ENCODE peak calls at places on chromosomes 4 and X, in eight cellular contexts. O is nephron progenitor cell; Y is CD4-positive, alpha-beta T cell; M is fibroblast of lung; V is cardiac fibroblast; F is foreskin fibroblast; S is GM20000; P is BJ. D is an unnamed sample.
A peak's percentile ranks its signal among the peaks of the same experiment; 100 is the strongest.

GRCh38 chrX:130039847-130040246 is 57.4 kb downstream of the BCORL1 start:
- DNase-seq in S (no peak), P (no peak), M (peak; percentile 14), Y (no peak), V (no peak), F (no peak), O (no peak), D (no peak)

GRCh38 chr4:106314960-106315359 is 1.0 kb downstream of the TBCK start:
- DNase-seq in V (no peak), O (no peak), F (no peak), P (no peak), Y (no peak), S (no peak), M (no peak), D (no peak)

GRCh38 chr4:82989567-82990429 is 20.8 kb downstream of the LIN54 start:
- DNase-seq in S (peak; percentile 53), Y (no peak), F (no peak), V (no peak), P (no peak), M (peak; percentile 32), O (no peak), D (no peak)

GRCh38 chr4:7815562-7815961 is 124.1 kb downstream of the AFAP1 start:
- DNase-seq in O (no peak), M (peak; percentile 93), V (peak; percentile 72), S (no peak), Y (no peak), P (no peak), F (peak; percentile 83), D (no peak)

GRCh38 chrX:128781506-128781905 is 729.3 kb upstream of the ACTRT1 start:
- DNase-seq in S (no peak), F (no peak), Y (no peak), M (no peak), O (peak; percentile 22), P (no peak), V (no peak), D (peak; percentile 81)

GRCh38 chr4:88017516-88018302 is 10.3 kb downstream of the PKD2 start:
- DNase-seq in M (peak; percentile 98), O (no peak), F (peak; percentile 88), Y (no peak), P (peak; percentile 88), V (peak; percentile 97), S (no peak), D (no peak)

GRCh38 chrX:9995855-9996339 is 28.7 kb downstream of the CLDN34 start:
- DNase-seq in O (peak; percentile 79), P (no peak), Y (peak; percentile 81), M (peak; percentile 81), V (peak; percentile 90), F (peak; percentile 56), S (peak; percentile 74), D (peak; percentile 83)

GRCh38 chrX:47743504-47743903 is 84.5 kb upstream of the UXT start:
- DNase-seq in Y (no peak), S (no peak), V (peak; percentile 53), P (no peak), M (peak; percentile 27), O (no peak), F (no peak), D (no peak)

GRCh38 chr4:74473155-74473811 is 28.3 kb downstream of the AREG start:
- DNase-seq in Y (no peak), F (peak; percentile 72), S (no peak), M (peak; percentile 89), O (no peak), V (peak; percentile 90), P (peak; percentile 30), D (peak; percentile 17)

GRCh38 chrX:40153335-40154221 is 55.8 kb upstream of the BCOR start:
- DNase-seq in Y (no peak), M (peak; percentile 52), S (peak; percentile 83), P (no peak), O (peak; percentile 54), F (no peak), V (no peak), D (peak; percentile 70)

GRCh38 chrX:107482046-107482445 is 32.6 kb downstream of the FRMPD3 start:
- DNase-seq in Y (no peak), F (no peak), S (no peak), P (no peak), O (no peak), M (no peak), V (no peak), D (no peak)

GRCh38 chrX:123962006-123962485 is 540 bp downstream of the STAG2 start:
- DNase-seq in P (no peak), O (no peak), S (no peak), V (no peak), M (no peak), Y (no peak), F (no peak), D (no peak)

GRCh38 chr4:6221851-6222760 is 21.8 kb upstream of the JAKMIP1 start:
- DNase-seq in S (peak; percentile 79), V (peak; percentile 15), P (no peak), O (peak; percentile 83), M (no peak), F (no peak), Y (no peak), D (peak; percentile 25)

GRCh38 chr4:20687894-20688293 is 12.4 kb upstream of the PACRGL start:
- DNase-seq in S (no peak), P (peak; percentile 36), Y (no peak), O (peak; percentile 13), F (peak; percentile 66), V (peak; percentile 58), M (peak; percentile 87), D (no peak)

GRCh38 chrX:37755073-37755472 is 24.8 kb upstream of the CYBB start:
- DNase-seq in V (no peak), P (no peak), F (no peak), M (no peak), Y (no peak), O (no peak), S (peak; percentile 31), D (no peak)

GRCh38 chrX:118823263-118824172 is at the start of gene ZCCHC12:
- DNase-seq in S (peak; percentile 27), V (peak; percentile 45), F (peak; percentile 20), O (peak; percentile 79), Y (peak; percentile 51), P (no peak), M (peak; percentile 11), D (peak; percentile 84)

GRCh38 chrX:12197030-12197429 is 58.8 kb downstream of the FRMPD4 start:
- DNase-seq in F (no peak), P (no peak), Y (no peak), M (no peak), V (no peak), O (no peak), S (no peak), D (no peak)

GRCh38 chrX:81489987-81490386 is 288.1 kb downstream of the SH3BGRL start:
- DNase-seq in S (no peak), V (no peak), F (no peak), P (no peak), O (no peak), Y (no peak), M (peak; percentile 0), D (peak; percentile 4)
- TF ChIP-seq CTCF in S (no peak), V (no peak), F (no peak), P (no peak), O (no peak), Y (no peak), M (no peak), D (no peak)

GRCh38 chr4:42306221-42307109 is 90.8 kb upstream of the SHISA3 start:
- DNase-seq in V (peak; percentile 47), P (no peak), F (no peak), O (no peak), Y (no peak), S (no peak), M (peak; percentile 23), D (no peak)

GRCh38 chr4:42302348-42302747 is 94.9 kb upstream of the SHISA3 start:
- DNase-seq in F (no peak), V (peak; percentile 41), S (no peak), M (peak; percentile 31), O (peak; percentile 33), Y (no peak), P (no peak), D (peak; percentile 45)
- TF ChIP-seq CTCF in F (no peak), V (peak; percentile 28), S (peak; percentile 18), M (peak; percentile 37), O (peak; percentile 19), Y (no peak), P (peak; percentile 20), D (peak; percentile 40)

GRCh38 chr4:169493164-169493524 is 119.2 kb downstream of the NEK1 start:
- DNase-seq in O (no peak), V (no peak), F (no peak), S (no peak), P (no peak), Y (no peak), M (no peak), D (no peak)
- TF ChIP-seq CTCF in O (no peak), V (no peak), F (no peak), S (no peak), P (no peak), Y (peak; percentile 18), M (no peak), D (peak; percentile 23)

DNA sequence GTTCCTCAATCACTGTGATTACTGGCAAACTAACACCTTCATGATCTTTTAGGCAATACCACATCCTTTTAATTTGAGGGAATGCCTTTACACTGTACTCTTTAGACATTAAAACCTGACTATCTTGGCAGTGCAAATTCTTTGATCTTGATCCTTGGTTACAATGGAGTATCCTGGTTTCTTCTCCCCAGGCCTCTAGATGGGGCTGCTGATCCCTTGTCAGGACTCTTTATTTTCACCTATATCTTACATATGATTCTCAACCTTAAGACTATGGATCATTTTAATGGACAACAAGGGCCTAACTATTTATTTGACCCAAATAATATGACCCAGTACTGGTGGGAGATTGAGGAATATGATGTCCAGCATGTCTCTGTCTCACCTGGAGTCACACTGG is 1005.5 kb upstream of the INTU start:
- DNase-seq in F (peak; percentile 24), S (no peak), O (no peak), M (peak; percentile 53), V (peak; percentile 44), Y (no peak), P (no peak), D (peak; percentile 48)
- TF ChIP-seq CTCF in F (peak; percentile 52), S (peak; percentile 1), O (peak; percentile 41), M (peak; percentile 77), V (peak; percentile 63), Y (no peak), P (peak; percentile 63), D (peak; percentile 76)

GRCh38 chr4:123767801-123768200 is 371.2 kb downstream of the SPRY1 start:
- DNase-seq in V (no peak), P (no peak), M (peak; percentile 57), S (no peak), Y (no peak), F (no peak), O (no peak), D (no peak)
- TF ChIP-seq CTCF in V (no peak), P (no peak), M (no peak), S (no peak), Y (no peak), F (no peak), O (no peak), D (no peak)

D was measured in A673.